ENCODE peak calls at places on chromosomes 4 and X, in five cellular contexts. O is cardiac septum, Q is AG08395, Z is pons, Y is hepatocyte. N is an unnamed sample.

GRCh38 chr4:19005211-19005610 is 983.7 kb upstream of the LCORL start:
- DNase-seq in O (no peak), Q (no peak), Z (no peak), Y (peak), N (no peak)

GRCh38 chrX:123884809-123885408 is 25.1 kb downstream of the XIAP start:
- DNase-seq in O (no peak), Q (peak), Z (peak), Y (peak), N (no peak)

GRCh38 chrX:123878177-123878576 is 18.3 kb downstream of the XIAP start:
- DNase-seq in O (no peak), Q (no peak), Z (no peak), Y (no peak), N (no peak)

GRCh38 chr4:96677499-96677898 is 837.6 kb downstream of the PDHA2 start:
- DNase-seq in O (no peak), Q (no peak), Z (no peak), Y (no peak), N (no peak)

GRCh38 chr4:163175971-163176958 is 9.6 kb upstream of the NAF1 start:
- DNase-seq in O (no peak), Q (no peak), Z (no peak), Y (no peak), N (no peak)

GRCh38 chr4:74755486-74755885 is 38.8 kb downstream of the BTC start:
- DNase-seq in O (no peak), Q (no peak), Z (no peak), Y (no peak), N (no peak)

GRCh38 chrX:118745570-118745969 is 18.2 kb downstream of the IL13RA1 start:
- DNase-seq in O (no peak), Q (no peak), Z (no peak), Y (no peak), N (no peak)

GRCh38 chrX:136953867-136954787 is 73.6 kb upstream of the RBMX start:
- DNase-seq in O (no peak), Q (peak), Z (peak), Y (peak), N (peak)

GRCh38 chr4:151671541-151672059 is 89.2 kb downstream of the GATB start:
- DNase-seq in O (no peak), Q (no peak), Z (no peak), Y (no peak), N (no peak)

GRCh38 chr4:111535792-111536191 is 609.5 kb upstream of the FAM241A start:
- DNase-seq in O (no peak), Q (no peak), Z (no peak), Y (no peak), N (no peak)

GRCh38 chrX:1111543-1112300 is 100.7 kb downstream of the CRLF2 start:
- DNase-seq in O (no peak), Q (no peak), Z (no peak), Y (no peak), N (no peak)

GRCh38 chr4:97656034-97656720 is 487.1 kb downstream of the STPG2 start:
- DNase-seq in O (no peak), Q (no peak), Z (no peak), Y (peak), N (no peak)

GRCh38 chr4:186700746-186701145 is 22.9 kb downstream of the FAT1 start:
- DNase-seq in O (no peak), Q (peak), Z (peak), Y (no peak), N (peak)

GRCh38 chr4:24742773-24743676 is 52.3 kb upstream of the SOD3 start:
- DNase-seq in O (no peak), Q (no peak), Z (no peak), Y (no peak), N (no peak)

GRCh38 chr4:156584100-156584499 is 387.5 kb downstream of the PDGFC start:
- DNase-seq in O (no peak), Q (no peak), Z (no peak), Y (no peak), N (no peak)

GRCh38 chr4:102823897-102824296 is 3.5 kb downstream of the UBE2D3 start:
- DNase-seq in O (no peak), Q (no peak), Z (no peak), Y (no peak), N (no peak)

GRCh38 chrX:72243472-72243871 is 4.6 kb upstream of the ERCC6L start:
- DNase-seq in O (no peak), Q (peak), Z (no peak), Y (no peak), N (no peak)

GRCh38 chrX:110002300-110003166 is at the start of gene TMEM164:
- DNase-seq in O (peak), Q (peak), Z (peak), Y (peak), N (peak)

GRCh38 chr4:48905363-48906015 is 1.1 kb downstream of the OCIAD2 start:
- DNase-seq in O (no peak), Q (peak), Z (no peak), Y (peak), N (no peak)

GRCh38 chr4:38154681-38155588 is 194.7 kb downstream of the PTTG2 start:
- DNase-seq in O (no peak), Q (no peak), Z (no peak), Y (no peak), N (no peak)

GRCh38 chr4:65917486-65917885 is 247.2 kb upstream of the EPHA5 start:
- DNase-seq in O (no peak), Q (no peak), Z (no peak), Y (no peak), N (no peak)

GRCh38 chr4:87543835-87544461 is 14.8 kb upstream of the SPARCL1 start:
- DNase-seq in O (no peak), Q (peak), Z (peak), Y (peak), N (no peak)

GRCh38 chr4:113815826-113816225 is 54.3 kb upstream of the CAMK2D start:
- DNase-seq in O (no peak), Q (no peak), Z (peak), Y (no peak), N (no peak)

GRCh38 chrX:2451456-2452316 is 49.1 kb downstream of the DHRSX start:
- DNase-seq in O (no peak), Q (peak), Z (peak), Y (no peak), N (no peak)

GRCh38 chrX:22276781-22277180 is 4.1 kb downstream of the CBLL2 start:
- DNase-seq in O (no peak), Q (no peak), Z (no peak), Y (no peak), N (no peak)

GRCh38 chr4:6182390-6183280 is 17.7 kb downstream of the JAKMIP1 start:
- DNase-seq in O (no peak), Q (no peak), Z (no peak), Y (no peak), N (no peak)

GRCh38 chr4:3836041-3836801 is 70.0 kb downstream of the ADRA2C start:
- DNase-seq in O (no peak), Q (no peak), Z (no peak), Y (no peak), N (no peak)

GRCh38 chr4:104490096-104490769 is 4.5 kb downstream of the CXXC4 start:
- DNase-seq in O (no peak), Q (no peak), Z (peak), Y (no peak), N (no peak)

GRCh38 chrX:122475306-122475705 is 708.8 kb upstream of the GRIA3 start:
- DNase-seq in O (no peak), Q (no peak), Z (no peak), Y (no peak), N (no peak)

GRCh38 chr4:108255203-108255747 is 86.5 kb upstream of the LEF1 start:
- DNase-seq in O (no peak), Q (no peak), Z (no peak), Y (no peak), N (no peak)

GRCh38 chr4:131347816-131348215 is 1801.3 kb upstream of the PCDH10 start:
- DNase-seq in O (no peak), Q (no peak), Z (no peak), Y (no peak), N (no peak)

GRCh38 chr4:128159967-128160366 is 98.9 kb downstream of the LARP1B start:
- DNase-seq in O (no peak), Q (no peak), Z (no peak), Y (no peak), N (no peak)

N was measured in amygdala.